ENCODE peak calls at places on chromosomes 13 and 19, in eight cellular contexts. One of them, this sample, is unnamed.

GRCh38 chr19:45901912-45902650 is at the start of gene MYPOP:
- DNase-seq in ascending aorta: no peak
- DNase-seq in lung: no peak
- DNase-seq in gastrocnemius medialis: no peak
- DNase-seq in heart left ventricle: no peak
- DNase-seq in thoracic aorta: no peak
- DNase-seq in naive thymus-derived CD4-positive, alpha-beta T cell: no peak
- DNase-seq in aorta: no peak
- DNase-seq in this sample: no peak

GRCh38 chr13:97133955-97134354 is 88.2 kb upstream of the MBNL2 start:
- DNase-seq in ascending aorta: no peak
- DNase-seq in lung: peak; percentile 63
- DNase-seq in gastrocnemius medialis: no peak
- DNase-seq in heart left ventricle: no peak
- DNase-seq in thoracic aorta: no peak
- DNase-seq in naive thymus-derived CD4-positive, alpha-beta T cell: no peak
- DNase-seq in aorta: no peak
- DNase-seq in this sample: no peak

GRCh38 chr19:16470541-16470910 is 1.2 kb downstream of the EPS15L1 start:
- DNase-seq in ascending aorta: no peak
- DNase-seq in lung: no peak
- DNase-seq in gastrocnemius medialis: no peak
- DNase-seq in heart left ventricle: no peak
- DNase-seq in thoracic aorta: no peak
- DNase-seq in naive thymus-derived CD4-positive, alpha-beta T cell: no peak
- DNase-seq in aorta: no peak
- DNase-seq in this sample: no peak

GRCh38 chr13:44573790-44574465 is 2.2 kb downstream of the TSC22D1 start:
- DNase-seq in ascending aorta: no peak
- DNase-seq in lung: no peak
- DNase-seq in gastrocnemius medialis: peak; percentile 81
- DNase-seq in heart left ventricle: no peak
- DNase-seq in thoracic aorta: no peak
- DNase-seq in naive thymus-derived CD4-positive, alpha-beta T cell: no peak
- DNase-seq in aorta: no peak
- DNase-seq in this sample: no peak

GRCh38 chr19:44694184-44694579 is 4.8 kb upstream of the CEACAM16 start:
- DNase-seq in ascending aorta: no peak
- DNase-seq in lung: no peak
- DNase-seq in gastrocnemius medialis: no peak
- DNase-seq in heart left ventricle: no peak
- DNase-seq in thoracic aorta: no peak
- DNase-seq in naive thymus-derived CD4-positive, alpha-beta T cell: no peak
- DNase-seq in aorta: no peak
- DNase-seq in this sample: no peak

GRCh38 chr19:39539165-39539518 is 819 bp downstream of the EID2 start:
- DNase-seq in ascending aorta: no peak
- DNase-seq in lung: no peak
- DNase-seq in gastrocnemius medialis: no peak
- DNase-seq in heart left ventricle: no peak
- DNase-seq in thoracic aorta: no peak
- DNase-seq in naive thymus-derived CD4-positive, alpha-beta T cell: no peak
- DNase-seq in aorta: no peak
- DNase-seq in this sample: no peak

GRCh38 chr13:109155301-109155761 is 525.9 kb downstream of the MYO16 start:
- DNase-seq in ascending aorta: no peak
- DNase-seq in lung: peak; percentile 62
- DNase-seq in gastrocnemius medialis: no peak
- DNase-seq in heart left ventricle: no peak
- DNase-seq in thoracic aorta: no peak
- DNase-seq in naive thymus-derived CD4-positive, alpha-beta T cell: no peak
- DNase-seq in aorta: no peak
- DNase-seq in this sample: no peak

GRCh38 chr19:38389101-38389925 is 816 bp downstream of the SPRED3 start:
- DNase-seq in ascending aorta: peak; percentile 84
- DNase-seq in lung: no peak
- DNase-seq in gastrocnemius medialis: no peak
- DNase-seq in heart left ventricle: peak; percentile 53
- DNase-seq in thoracic aorta: peak; percentile 46
- DNase-seq in naive thymus-derived CD4-positive, alpha-beta T cell: no peak
- DNase-seq in aorta: peak; percentile 78
- DNase-seq in this sample: no peak

GRCh38 chr19:36686365-36687213 is 823 bp upstream of the ZNF567 start:
- DNase-seq in ascending aorta: no peak
- DNase-seq in lung: no peak
- DNase-seq in gastrocnemius medialis: peak; percentile 32
- DNase-seq in heart left ventricle: no peak
- DNase-seq in thoracic aorta: no peak
- DNase-seq in naive thymus-derived CD4-positive, alpha-beta T cell: no peak
- DNase-seq in aorta: no peak
- DNase-seq in this sample: peak; percentile 25

GRCh38 chr13:48506092-48506701 is 26.7 kb downstream of the RCBTB2 start:
- DNase-seq in ascending aorta: no peak
- DNase-seq in lung: no peak
- DNase-seq in gastrocnemius medialis: no peak
- DNase-seq in heart left ventricle: no peak
- DNase-seq in thoracic aorta: no peak
- DNase-seq in naive thymus-derived CD4-positive, alpha-beta T cell: no peak
- DNase-seq in aorta: peak; percentile 52
- DNase-seq in this sample: peak; percentile 33

GRCh38 chr19:2782357-2782935 is 627 bp downstream of the SGTA start:
- DNase-seq in ascending aorta: no peak
- DNase-seq in lung: no peak
- DNase-seq in gastrocnemius medialis: no peak
- DNase-seq in heart left ventricle: no peak
- DNase-seq in thoracic aorta: no peak
- DNase-seq in naive thymus-derived CD4-positive, alpha-beta T cell: no peak
- DNase-seq in aorta: no peak
- DNase-seq in this sample: no peak

GRCh38 chr19:7744199-7744786 is 3.0 kb downstream of the CD209 start:
- DNase-seq in ascending aorta: no peak
- DNase-seq in lung: no peak
- DNase-seq in gastrocnemius medialis: no peak
- DNase-seq in heart left ventricle: no peak
- DNase-seq in thoracic aorta: no peak
- DNase-seq in naive thymus-derived CD4-positive, alpha-beta T cell: no peak
- DNase-seq in aorta: no peak
- DNase-seq in this sample: no peak

GRCh38 chr19:48069435-48069834 is 25.6 kb upstream of the CABP5 start:
- DNase-seq in ascending aorta: no peak
- DNase-seq in lung: no peak
- DNase-seq in gastrocnemius medialis: no peak
- DNase-seq in heart left ventricle: no peak
- DNase-seq in thoracic aorta: no peak
- DNase-seq in naive thymus-derived CD4-positive, alpha-beta T cell: no peak
- DNase-seq in aorta: no peak
- DNase-seq in this sample: no peak

GRCh38 chr19:21585491-21585890 is 80.1 kb downstream of the ZNF429 start:
- DNase-seq in ascending aorta: no peak
- DNase-seq in lung: no peak
- DNase-seq in gastrocnemius medialis: no peak
- DNase-seq in heart left ventricle: no peak
- DNase-seq in thoracic aorta: no peak
- DNase-seq in naive thymus-derived CD4-positive, alpha-beta T cell: no peak
- DNase-seq in aorta: no peak
- DNase-seq in this sample: no peak

GRCh38 chr13:98466634-98467236 is 110.2 kb downstream of the STK24 start:
- DNase-seq in ascending aorta: no peak
- DNase-seq in lung: no peak
- DNase-seq in gastrocnemius medialis: no peak
- DNase-seq in heart left ventricle: no peak
- DNase-seq in thoracic aorta: no peak
- DNase-seq in naive thymus-derived CD4-positive, alpha-beta T cell: no peak
- DNase-seq in aorta: no peak
- DNase-seq in this sample: peak; percentile 47

GRCh38 chr13:98468929-98469328 is 108.0 kb downstream of the STK24 start:
- DNase-seq in ascending aorta: no peak
- DNase-seq in lung: no peak
- DNase-seq in gastrocnemius medialis: no peak
- DNase-seq in heart left ventricle: no peak
- DNase-seq in thoracic aorta: no peak
- DNase-seq in naive thymus-derived CD4-positive, alpha-beta T cell: no peak
- DNase-seq in aorta: no peak
- DNase-seq in this sample: no peak

GRCh38 chr13:98470920-98471319 is 106.0 kb downstream of the STK24 start:
- DNase-seq in ascending aorta: no peak
- DNase-seq in lung: no peak
- DNase-seq in gastrocnemius medialis: no peak
- DNase-seq in heart left ventricle: no peak
- DNase-seq in thoracic aorta: no peak
- DNase-seq in naive thymus-derived CD4-positive, alpha-beta T cell: no peak
- DNase-seq in aorta: no peak
- DNase-seq in this sample: no peak

GRCh38 chr13:98468352-98468751 is 108.6 kb downstream of the STK24 start:
- DNase-seq in ascending aorta: no peak
- DNase-seq in lung: no peak
- DNase-seq in gastrocnemius medialis: no peak
- DNase-seq in heart left ventricle: no peak
- DNase-seq in thoracic aorta: no peak
- DNase-seq in naive thymus-derived CD4-positive, alpha-beta T cell: no peak
- DNase-seq in aorta: no peak
- DNase-seq in this sample: no peak

DNA sequence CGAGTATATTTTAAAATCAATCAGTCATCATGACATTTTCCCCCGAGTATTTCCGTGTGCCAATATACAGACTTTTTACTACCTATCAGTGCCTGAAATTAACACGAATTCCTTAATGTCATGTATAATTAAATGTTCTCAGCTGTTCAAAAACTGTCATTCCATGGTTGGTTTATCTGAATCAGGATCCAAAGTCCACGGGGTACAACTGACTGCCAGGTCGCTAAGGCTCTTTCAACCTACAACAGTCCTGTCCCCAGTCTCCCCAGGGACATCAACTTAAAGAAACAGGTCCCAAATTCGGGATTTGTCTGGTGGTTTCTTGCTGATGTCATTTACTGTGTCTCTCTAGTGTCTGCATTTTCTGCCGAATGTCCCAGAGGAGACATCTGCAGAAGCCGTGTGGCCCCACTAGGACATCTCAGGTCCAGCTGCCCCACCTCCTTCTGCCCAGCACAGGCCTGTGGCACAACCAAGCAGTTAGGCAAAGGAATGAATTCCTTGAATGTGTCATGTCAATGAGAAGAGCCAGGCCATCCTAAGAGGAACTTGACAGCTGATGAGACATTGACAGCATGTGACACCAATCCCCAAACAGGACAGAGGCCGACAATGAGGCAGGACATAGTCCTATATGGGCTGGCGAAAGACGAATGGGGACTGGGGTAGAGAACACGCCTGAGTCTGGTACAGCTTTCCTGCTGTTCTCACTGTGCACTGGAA is 109.5 kb downstream of the STK24 start:
- DNase-seq in ascending aorta: no peak
- DNase-seq in lung: no peak
- DNase-seq in gastrocnemius medialis: no peak
- DNase-seq in heart left ventricle: peak; percentile 67
- DNase-seq in thoracic aorta: no peak
- DNase-seq in naive thymus-derived CD4-positive, alpha-beta T cell: no peak
- DNase-seq in aorta: no peak
- DNase-seq in this sample: no peak
- H3K27ac ChIP-seq in ascending aorta: no peak overlapping the region
- H3K27ac ChIP-seq in lung: peak overlapping the region; percentile 54
- H3K27ac ChIP-seq in gastrocnemius medialis: peak overlapping the region; percentile 13
- H3K27ac ChIP-seq in heart left ventricle: peak overlapping the region; percentile 59
- H3K27ac ChIP-seq in thoracic aorta: no peak overlapping the region
- H3K27ac ChIP-seq in naive thymus-derived CD4-positive, alpha-beta T cell: no peak overlapping the region
- H3K27ac ChIP-seq in aorta: no peak overlapping the region
- H3K27ac ChIP-seq in this sample: peak overlapping the region; percentile 56

DNA sequence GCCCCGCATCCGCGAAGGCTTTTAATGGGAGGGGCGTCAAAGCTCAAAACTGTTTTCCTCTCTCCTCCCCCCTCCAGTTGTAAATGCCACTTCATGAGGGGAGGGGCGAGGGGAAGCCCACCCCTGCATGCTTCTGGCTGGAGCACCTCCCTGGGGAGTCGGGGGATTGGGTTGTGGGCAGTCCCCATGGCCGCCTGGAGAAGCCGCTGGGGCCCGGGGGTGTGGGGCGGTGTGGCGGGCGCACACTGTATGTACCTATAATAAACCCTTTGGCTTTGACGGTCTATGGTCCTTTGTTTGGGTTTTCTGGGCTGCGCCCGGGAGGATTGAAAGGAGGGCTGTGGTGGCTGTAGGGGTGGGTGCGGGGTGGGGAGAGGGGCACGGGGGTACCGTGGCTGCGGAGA is 490 bp upstream of the SHKBP1 start:
- DNase-seq in ascending aorta: no peak
- DNase-seq in lung: no peak
- DNase-seq in gastrocnemius medialis: no peak
- DNase-seq in heart left ventricle: no peak
- DNase-seq in thoracic aorta: no peak
- DNase-seq in naive thymus-derived CD4-positive, alpha-beta T cell: no peak
- DNase-seq in aorta: no peak
- DNase-seq in this sample: no peak
- H3K4me3 ChIP-seq in ascending aorta: peak overlapping the region; percentile 84
- H3K4me3 ChIP-seq in lung: peak overlapping the region; percentile 82
- H3K4me3 ChIP-seq in gastrocnemius medialis: peak overlapping the region; percentile 62
- H3K4me3 ChIP-seq in heart left ventricle: peak overlapping the region; percentile 90
- H3K4me3 ChIP-seq in thoracic aorta: peak overlapping the region; percentile 98
- H3K4me3 ChIP-seq in naive thymus-derived CD4-positive, alpha-beta T cell: peak overlapping the region; percentile 84
- H3K4me3 ChIP-seq in aorta: no peak overlapping the region
- H3K4me3 ChIP-seq in this sample: peak overlapping the region; percentile 75

GRCh38 chr13:110581489-110582185 is 20.1 kb upstream of the RAB20 start:
- DNase-seq in ascending aorta: no peak
- DNase-seq in lung: no peak
- DNase-seq in gastrocnemius medialis: no peak
- DNase-seq in heart left ventricle: no peak
- DNase-seq in thoracic aorta: no peak
- DNase-seq in naive thymus-derived CD4-positive, alpha-beta T cell: no peak
- DNase-seq in aorta: no peak
- DNase-seq in this sample: no peak
- H3K27ac ChIP-seq in ascending aorta: no peak overlapping the region
- H3K27ac ChIP-seq in lung: no peak overlapping the region
- H3K27ac ChIP-seq in gastrocnemius medialis: no peak overlapping the region
- H3K27ac ChIP-seq in heart left ventricle: no peak overlapping the region
- H3K27ac ChIP-seq in thoracic aorta: no peak overlapping the region
- H3K27ac ChIP-seq in naive thymus-derived CD4-positive, alpha-beta T cell: no peak overlapping the region
- H3K27ac ChIP-seq in aorta: no peak overlapping the region
- H3K27ac ChIP-seq in this sample: no peak overlapping the region

DNA sequence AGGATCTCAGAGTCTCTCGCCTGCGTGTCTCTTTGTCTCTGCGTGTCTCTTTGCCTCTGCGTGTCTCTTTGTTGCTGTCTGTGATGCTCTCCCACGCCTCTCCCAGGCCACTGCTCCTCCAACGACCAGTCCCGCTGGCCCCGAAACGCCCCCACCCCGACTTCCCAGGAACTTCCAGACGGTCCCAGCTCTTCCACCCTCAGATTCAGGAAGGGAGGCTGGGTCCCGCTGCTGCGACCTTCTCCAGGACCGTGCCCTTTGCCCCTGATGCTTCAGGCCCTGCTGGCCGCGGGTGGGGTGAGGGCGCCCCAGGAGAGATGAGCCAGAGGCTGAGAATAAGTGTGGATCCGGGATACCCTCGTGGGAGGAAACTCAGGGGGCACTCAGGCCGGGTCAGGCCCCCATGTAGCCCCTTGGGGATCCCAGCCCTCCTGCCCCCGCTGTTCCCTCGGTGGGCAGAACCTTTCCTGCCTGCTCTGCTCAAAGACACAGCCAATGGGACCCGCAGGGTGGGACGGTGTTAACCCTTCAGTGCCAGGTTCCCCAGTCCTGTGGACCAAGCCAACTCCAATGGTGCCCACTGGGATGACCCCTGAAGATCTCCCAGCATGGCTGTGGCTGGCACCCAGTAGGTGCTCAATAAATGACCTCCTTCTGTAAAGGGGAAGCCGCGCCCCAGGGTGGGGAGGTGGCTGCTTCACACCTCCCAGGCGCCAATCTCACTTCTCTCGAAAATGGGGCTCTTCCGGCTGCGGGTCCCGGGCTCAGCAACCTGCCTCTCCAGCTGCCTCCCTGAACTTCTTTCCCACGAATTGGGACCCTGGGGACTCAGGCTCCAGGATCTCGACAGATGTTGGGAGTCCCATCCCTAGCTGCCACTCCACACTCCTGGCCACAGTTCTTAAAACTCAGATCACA is 1.5 kb upstream of the S1PR5 start:
- DNase-seq in ascending aorta: no peak
- DNase-seq in lung: no peak
- DNase-seq in gastrocnemius medialis: no peak
- DNase-seq in heart left ventricle: peak; percentile 56
- DNase-seq in thoracic aorta: no peak
- DNase-seq in naive thymus-derived CD4-positive, alpha-beta T cell: no peak
- DNase-seq in aorta: no peak
- DNase-seq in this sample: no peak
- H3K4me3 ChIP-seq in ascending aorta: peak overlapping the region; percentile 21
- H3K4me3 ChIP-seq in lung: no peak overlapping the region
- H3K4me3 ChIP-seq in gastrocnemius medialis: no peak overlapping the region
- H3K4me3 ChIP-seq in heart left ventricle: no peak overlapping the region
- H3K4me3 ChIP-seq in thoracic aorta: peak overlapping the region; percentile 69
- H3K4me3 ChIP-seq in naive thymus-derived CD4-positive, alpha-beta T cell: no peak overlapping the region
- H3K4me3 ChIP-seq in aorta: no peak overlapping the region
- H3K4me3 ChIP-seq in this sample: peak overlapping the region; percentile 43

This sample was measured in heart right ventricle.